ENCODE peak calls at places on chromosomes 1 and 21, in nine cellular contexts. L is uterus; T is aorta; E is CD4-positive, CD25-positive, alpha-beta regulatory T cell; P is endodermal cell; F is endothelial cell of umbilical vein; N is cardiac muscle cell; K is tibial nerve; W is ovary. I is an unnamed sample. For H3K4me1, the result is how much of the 10 kb centered on the place peaks cover.

GRCh38 chr1:206656936-206657335 is 21.6 kb downstream of the DYRK3 start:
- DNase-seq in W (no peak), T (no peak), F (no peak), L (no peak), N (no peak), K (no peak), P (no peak), E (no peak), I (no peak)

GRCh38 chr1:42646056-42646455 is 12.2 kb upstream of the PPIH start:
- DNase-seq in T (no peak), E (no peak), K (no peak), N (no peak), P (no peak), W (no peak), F (peak), L (no peak), I (no peak)

GRCh38 chr1:154129392-154129970 is 25.4 kb downstream of the NUP210L start:
- DNase-seq in N (no peak), E (no peak), T (no peak), P (no peak), W (no peak), L (no peak), K (no peak), F (no peak), I (no peak)

GRCh38 chr1:70768211-70768610 is 279.4 kb downstream of the PTGER3 start:
- DNase-seq in T (no peak), N (no peak), K (no peak), L (no peak), W (no peak), P (no peak), E (no peak), F (no peak), I (no peak)

GRCh38 chr21:25457411-25457810 is 149.9 kb downstream of the MRPL39 start:
- DNase-seq in W (no peak), T (no peak), E (no peak), K (no peak), L (no peak), N (no peak), P (no peak), F (peak), I (no peak)

GRCh38 chr21:29164330-29164942 is 34.0 kb downstream of the MAP3K7CL start:
- DNase-seq in W (no peak), E (no peak), F (peak), K (no peak), N (peak), L (no peak), T (no peak), P (no peak), I (peak)

GRCh38 chr1:64343105-64343960 is 126.6 kb upstream of the CACHD1 start:
- DNase-seq in T (no peak), P (peak), E (no peak), F (peak), K (no peak), W (no peak), N (no peak), L (no peak), I (no peak)

GRCh38 chr1:19337289-19337688 is 25.2 kb downstream of the SLC66A1 start:
- DNase-seq in P (no peak), N (no peak), E (no peak), F (no peak), T (no peak), L (no peak), W (no peak), K (no peak), I (no peak)

GRCh38 chr1:147598631-147599361 is 57.5 kb downstream of the BCL9 start:
- DNase-seq in P (peak), F (no peak), T (peak), E (peak), N (peak), L (peak), W (no peak), K (no peak), I (no peak)

GRCh38 chr1:26351591-26352337 is 2.2 kb downstream of the CRYBG2 start:
- DNase-seq in F (no peak), E (no peak), K (no peak), N (no peak), L (no peak), W (no peak), T (no peak), P (no peak), I (no peak)

GRCh38 chr1:40143891-40144575 is 17.2 kb upstream of the RLF start:
- DNase-seq in L (peak), W (peak), F (peak), N (peak), E (peak), P (peak), T (no peak), K (no peak), I (peak)

GRCh38 chr1:24932284-24932683 is 2.2 kb upstream of the RUNX3 start:
- DNase-seq in P (peak), N (peak), E (peak), W (no peak), T (no peak), K (no peak), L (no peak), F (no peak), I (peak)

GRCh38 chr21:17575076-17575475 is 37.6 kb downstream of the BTG3 start:
- DNase-seq in T (no peak), L (no peak), F (no peak), E (no peak), K (no peak), N (no peak), W (no peak), P (no peak), I (no peak)

GRCh38 chr1:62038594-62039284 is 155.9 kb upstream of the L1TD1 start:
- DNase-seq in T (no peak), K (no peak), N (no peak), P (no peak), F (no peak), W (no peak), E (no peak), L (no peak), I (no peak)

GRCh38 chr21:28142692-28143091 is 850.0 kb downstream of the LTN1 start:
- DNase-seq in W (no peak), T (no peak), K (no peak), P (no peak), N (no peak), L (no peak), F (peak), E (no peak), I (no peak)

GRCh38 chr1:108072294-108072693 is 107.3 kb upstream of the VAV3 start:
- DNase-seq in F (no peak), K (no peak), P (no peak), L (no peak), E (no peak), T (no peak), N (no peak), W (no peak), I (no peak)

GRCh38 chr1:152037920-152038658 is 1.3 kb upstream of the S100A11 start:
- DNase-seq in E (no peak), K (no peak), F (no peak), W (no peak), N (no peak), P (peak), T (no peak), L (no peak), I (no peak)

GRCh38 chr1:915295-916172 is 8.2 kb upstream of the SAMD11 start:
- DNase-seq in L (peak), E (no peak), N (no peak), W (no peak), P (peak), F (no peak), T (peak), K (no peak), I (peak)

GRCh38 chr21:38875694-38876492 is 70.2 kb downstream of the ETS2 start:
- DNase-seq in F (no peak), L (no peak), E (no peak), P (no peak), W (no peak), K (no peak), N (no peak), T (no peak), I (no peak)

GRCh38 chr1:162003061-162003824 is 20.4 kb downstream of the OLFML2B start:
- DNase-seq in L (peak), P (peak), F (no peak), N (no peak), T (peak), E (no peak), K (no peak), W (no peak), I (no peak)

GRCh38 chr1:218390625-218391024 is 45.5 kb downstream of the TGFB2 start:
- DNase-seq in K (no peak), F (peak), L (no peak), W (no peak), P (no peak), N (peak), E (no peak), T (no peak), I (no peak)

GRCh38 chr1:1594602-1594981 is 5.3 kb downstream of the FNDC10 start:
- DNase-seq in K (no peak), L (no peak), T (no peak), E (no peak), W (no peak), N (no peak), F (no peak), P (peak), I (no peak)

GRCh38 chr21:44526096-44526997 is 13.6 kb downstream of the KRTAP10-1 start:
- DNase-seq in P (no peak), T (peak), K (no peak), F (no peak), L (no peak), N (no peak), E (no peak), W (no peak), I (peak)

GRCh38 chr1:93666613-93667384 is 14.8 kb downstream of the BCAR3 start:
- DNase-seq in F (peak), P (peak), W (no peak), L (no peak), K (no peak), T (no peak), N (peak), E (no peak), I (no peak)

GRCh38 chr1:35031103-35031452 is 667 bp downstream of the ZMYM6 start:
- DNase-seq in E (no peak), P (peak), T (no peak), K (no peak), F (peak), L (peak), W (peak), N (peak), I (peak)

GRCh38 chr1:27594542-27595510 is 9.1 kb downstream of the AHDC1 start:
- DNase-seq in K (no peak), F (no peak), L (peak), P (peak), N (no peak), E (no peak), W (no peak), T (no peak), I (no peak)

GRCh38 chr1:246773213-246773641 is 49.0 kb downstream of the SCCPDH start:
- DNase-seq in E (no peak), P (no peak), K (no peak), F (no peak), L (no peak), W (no peak), T (no peak), N (no peak), I (no peak)

GRCh38 chr1:101026394-101026788 is 807 bp upstream of the DPH5 start:
- DNase-seq in P (no peak), F (no peak), K (no peak), N (no peak), E (no peak), W (no peak), T (no peak), L (no peak), I (no peak)
- H3K4me1 ChIP-seq in P (under half), F (under half), K (under half), N (under half), E (half or more), W (under half), T (under half), L (under half), I (under half)

GRCh38 chr1:230231739-230232075 is 164.7 kb downstream of the GALNT2 start:
- DNase-seq in N (peak), W (peak), F (no peak), E (no peak), K (peak), T (peak), L (no peak), P (no peak), I (peak)
- H3K4me3 ChIP-seq in N (no peak), W (no peak), F (no peak), E (no peak), K (no peak), T (peak), L (no peak), P (no peak), I (no peak)

GRCh38 chr1:116310172-116310571 is 62.9 kb upstream of the ATP1A1 start:
- DNase-seq in K (no peak), P (no peak), N (no peak), F (no peak), E (no peak), T (no peak), W (no peak), L (no peak), I (no peak)

GRCh38 chr1:116314305-116314919 is 58.6 kb upstream of the ATP1A1 start:
- DNase-seq in F (no peak), N (no peak), L (no peak), W (no peak), K (no peak), T (no peak), P (no peak), E (no peak), I (peak)

GRCh38 chr1:116313776-116314175 is 59.3 kb upstream of the ATP1A1 start:
- DNase-seq in T (no peak), K (no peak), W (no peak), L (no peak), P (no peak), F (no peak), E (no peak), N (no peak), I (no peak)

GRCh38 chr1:116309090-116309870 is 63.8 kb upstream of the ATP1A1 start:
- DNase-seq in N (no peak), L (no peak), E (no peak), T (no peak), F (no peak), W (no peak), P (no peak), K (no peak), I (no peak)

DNA sequence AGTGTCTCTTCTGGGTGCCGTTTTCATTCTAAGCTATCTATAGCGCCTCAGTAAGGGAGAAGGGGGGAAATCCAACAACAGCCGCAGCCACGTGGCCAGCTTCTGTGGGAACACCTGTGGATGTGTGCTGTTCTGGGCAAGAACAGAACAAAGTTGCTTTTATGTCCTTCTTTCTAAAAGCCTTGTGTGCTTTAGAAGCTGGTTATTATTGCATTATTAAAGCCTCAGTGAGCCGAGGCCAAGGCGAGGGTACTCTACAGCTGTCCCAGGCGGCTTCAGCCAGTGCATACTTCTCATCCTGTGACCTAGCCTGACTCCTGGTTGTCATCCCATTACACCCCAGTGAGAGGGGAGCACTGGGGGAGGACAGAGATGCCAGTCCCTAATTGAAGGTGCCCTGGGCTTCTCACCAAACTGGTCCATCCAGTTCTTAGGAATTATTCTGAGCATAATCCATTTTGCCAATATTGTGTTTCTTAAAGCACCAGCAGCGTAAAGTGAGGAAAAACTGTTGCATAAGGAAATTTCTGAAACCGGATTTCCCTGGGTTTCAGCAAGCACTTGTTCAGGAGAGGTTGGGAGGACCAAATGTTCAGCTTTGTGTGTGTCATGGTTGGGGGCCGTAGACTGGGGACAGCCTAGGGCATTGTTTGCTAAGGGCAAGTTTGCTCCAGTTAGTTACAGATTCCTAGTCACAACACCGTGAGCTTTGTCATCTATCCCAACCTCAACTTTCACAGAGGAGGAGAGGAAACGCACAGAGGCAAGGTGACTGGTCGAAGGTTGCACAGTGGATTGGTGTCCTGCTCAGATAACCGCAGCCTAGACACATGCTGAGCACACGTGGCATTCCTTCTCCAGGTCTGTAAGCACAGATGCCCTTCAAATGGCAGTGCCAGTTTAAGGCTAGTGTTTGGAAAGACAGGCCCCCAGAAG is 61.0 kb upstream of the ATP1A1 start:
- DNase-seq in F (no peak), P (no peak), N (no peak), W (no peak), E (no peak), T (no peak), L (no peak), K (no peak), I (peak)
- H3K4me1 ChIP-seq in F (under half), P (under half), N (under half), W (under half), E (under half), T (under half), L (under half), K (under half), I (half or more)

GRCh38 chr1:171783816-171784530 is 2.5 kb downstream of the METTL13 start:
- DNase-seq in K (no peak), F (no peak), W (no peak), E (no peak), P (no peak), N (no peak), L (no peak), T (no peak), I (no peak)
- H3K4me3 ChIP-seq in K (no peak), F (no peak), W (no peak), E (peak), P (no peak), N (no peak), L (no peak), T (no peak), I (no peak)

GRCh38 chr1:150221552-150221951 is 14.4 kb downstream of the ANP32E start:
- DNase-seq in E (no peak), W (no peak), F (no peak), N (no peak), K (no peak), P (peak), T (no peak), L (no peak), I (no peak)
- H3K4me1 ChIP-seq in E (under half), W (under half), F (under half), N (under half), K (under half), P (under half), T (under half), L (under half), I (under half)

DNA sequence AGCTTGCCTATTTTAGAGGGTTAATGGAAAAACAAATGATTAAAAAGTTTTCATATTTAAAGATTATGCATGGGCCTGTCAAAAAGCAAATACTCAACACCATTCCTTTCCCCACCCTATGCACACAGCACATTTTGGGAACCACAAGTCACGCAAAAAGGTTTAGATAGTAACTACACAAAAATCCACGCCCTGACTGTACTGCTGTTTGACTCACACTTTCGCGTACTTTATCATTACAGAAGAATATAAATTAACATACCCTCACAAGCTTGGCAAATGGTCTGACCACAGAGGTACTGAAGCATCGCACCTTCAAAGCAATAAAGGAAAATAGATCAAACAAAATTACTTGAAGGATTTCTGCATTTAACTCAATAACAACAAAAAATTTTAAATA is 1.4 kb downstream of the ATP5PO start:
- DNase-seq in P (no peak), F (no peak), T (no peak), E (no peak), N (no peak), K (no peak), W (no peak), L (no peak), I (no peak)
- H3K4me3 ChIP-seq in P (peak), F (no peak), T (no peak), E (peak), N (peak), K (no peak), W (no peak), L (no peak), I (no peak)

GRCh38 chr1:204464174-204464573 is 30.4 kb downstream of the PIK3C2B start:
- DNase-seq in P (no peak), T (no peak), N (no peak), K (no peak), E (no peak), W (no peak), F (no peak), L (no peak), I (no peak)
- H3K4me1 ChIP-seq in P (under half), T (under half), N (under half), K (half or more), E (under half), W (under half), F (half or more), L (under half), I (under half)

DNA sequence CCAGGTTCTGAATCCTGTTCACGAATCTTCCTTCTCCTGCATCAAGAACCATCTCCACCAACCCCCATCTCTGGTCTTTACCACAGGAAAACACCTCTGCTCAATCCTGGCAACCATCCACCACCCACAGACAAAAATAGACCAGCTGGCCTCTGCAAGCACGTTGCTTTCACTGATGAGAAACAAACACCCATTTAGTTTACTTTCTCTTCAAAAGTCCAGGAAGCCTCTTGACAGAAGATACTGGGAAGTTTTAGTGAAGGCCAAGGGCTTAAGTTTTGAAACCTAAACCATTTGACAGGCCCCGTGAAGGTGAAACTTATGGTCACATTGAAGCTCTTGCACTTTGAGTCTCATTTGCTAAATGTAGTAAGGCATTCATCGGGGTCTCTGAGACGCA is 122.6 kb upstream of the PPP2R5A start:
- DNase-seq in W (no peak), F (peak), L (peak), N (no peak), P (no peak), T (no peak), E (no peak), K (no peak), I (peak)
- H3K4me3 ChIP-seq in W (no peak), F (no peak), L (no peak), N (no peak), P (no peak), T (no peak), E (peak), K (no peak), I (no peak)

GRCh38 chr1:81876901-81877750 is 76.4 kb downstream of the ADGRL2 start:
- DNase-seq in N (peak), W (no peak), T (no peak), E (no peak), K (no peak), F (peak), P (no peak), L (no peak), I (no peak)
- H3K4me1 ChIP-seq in N (under half), W (under half), T (under half), E (under half), K (under half), F (under half), P (under half), L (under half), I (under half)

GRCh38 chr1:201044119-201044518 is 20.6 kb upstream of the KIF21B start:
- DNase-seq in F (no peak), K (no peak), E (no peak), W (no peak), T (peak), L (no peak), N (no peak), P (no peak), I (no peak)
- H3K4me3 ChIP-seq in F (no peak), K (no peak), E (no peak), W (no peak), T (no peak), L (no peak), N (no peak), P (no peak), I (no peak)

I was measured in body of pancreas.